ENCODE peak calls at places on chromosome 20, in seven cellular contexts. I is small intestine; U is esophagus muscularis mucosa; B is tibial artery; E is right atrium auricular region; Q is CD8-positive, alpha-beta T cell; X is hepatocyte. S is an unnamed sample.

GRCh38 chr20:40643891-40644290 is 45.1 kb downstream of the MAFB start:
- DNase-seq in I (no peak), U (no peak), B (no peak), E (no peak), Q (no peak), X (no peak), S (no peak)

GRCh38 chr20:53660947-53661381 is 67.3 kb upstream of the ZNF217 start:
- DNase-seq in I (no peak), U (no peak), B (no peak), E (no peak), Q (no peak), X (no peak), S (no peak)

GRCh38 chr20:6583134-6583738 is 184.2 kb upstream of the BMP2 start:
- DNase-seq in I (peak; percentile 74), U (no peak), B (no peak), E (no peak), Q (no peak), X (peak; percentile 76), S (peak; percentile 47)

GRCh38 chr20:57600324-57601210 is 19.7 kb downstream of the ZBP1 start:
- DNase-seq in I (no peak), U (no peak), B (no peak), E (no peak), Q (no peak), X (no peak), S (peak; percentile 3)

GRCh38 chr20:42588847-42589246 is 600.9 kb downstream of the PTPRT start:
- DNase-seq in I (no peak), U (no peak), B (no peak), E (no peak), Q (no peak), X (no peak), S (no peak)

GRCh38 chr20:59736366-59736765 is 132.0 kb downstream of the PHACTR3 start:
- DNase-seq in I (no peak), U (no peak), B (peak; percentile 38), E (no peak), Q (no peak), X (no peak), S (no peak)

GRCh38 chr20:7029005-7029404 is 261.5 kb downstream of the BMP2 start:
- DNase-seq in I (no peak), U (no peak), B (no peak), E (no peak), Q (no peak), X (no peak), S (no peak)

GRCh38 chr20:11716945-11717248 is 200.8 kb upstream of the BTBD3 start:
- DNase-seq in I (no peak), U (no peak), B (no peak), E (no peak), Q (no peak), X (no peak), S (no peak)

GRCh38 chr20:25160457-25160856 is 35.1 kb upstream of the ENTPD6 start:
- DNase-seq in I (no peak), U (no peak), B (no peak), E (no peak), Q (no peak), X (no peak), S (no peak)

GRCh38 chr20:25160897-25161296 is 34.6 kb upstream of the ENTPD6 start:
- DNase-seq in I (no peak), U (no peak), B (no peak), E (no peak), Q (no peak), X (no peak), S (no peak)

DNA sequence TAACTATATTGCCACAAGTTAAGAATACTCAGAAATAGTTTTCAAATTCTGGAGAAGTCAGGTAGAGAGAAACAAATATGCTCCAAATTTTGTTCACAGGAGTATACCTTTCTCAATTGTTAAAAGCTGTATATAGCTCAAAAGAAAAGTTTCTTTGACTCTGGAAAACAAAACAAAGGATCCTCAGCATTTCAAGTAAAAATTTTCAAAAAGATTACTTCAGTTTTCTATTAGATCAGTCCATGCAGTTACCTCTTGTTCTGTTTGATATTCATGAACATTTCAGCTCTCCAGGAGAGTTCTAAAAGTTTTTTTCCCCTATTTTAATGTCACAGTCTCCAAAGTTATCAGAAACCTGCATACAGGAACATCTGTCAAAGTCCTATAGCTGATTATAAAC is 30.4 kb upstream of the ENTPD6 start:
- DNase-seq in I (no peak), U (no peak), B (no peak), E (no peak), Q (no peak), X (no peak), S (no peak)
- H3K9me3 ChIP-seq in I (no peaks in the 10 kb centered on the region), U (no peaks in the 10 kb centered on the region), B (no peaks in the 10 kb centered on the region), E (no peaks in the 10 kb centered on the region), Q (no peaks in the 10 kb centered on the region), X (no peaks in the 10 kb centered on the region), S (no peaks in the 10 kb centered on the region)

DNA sequence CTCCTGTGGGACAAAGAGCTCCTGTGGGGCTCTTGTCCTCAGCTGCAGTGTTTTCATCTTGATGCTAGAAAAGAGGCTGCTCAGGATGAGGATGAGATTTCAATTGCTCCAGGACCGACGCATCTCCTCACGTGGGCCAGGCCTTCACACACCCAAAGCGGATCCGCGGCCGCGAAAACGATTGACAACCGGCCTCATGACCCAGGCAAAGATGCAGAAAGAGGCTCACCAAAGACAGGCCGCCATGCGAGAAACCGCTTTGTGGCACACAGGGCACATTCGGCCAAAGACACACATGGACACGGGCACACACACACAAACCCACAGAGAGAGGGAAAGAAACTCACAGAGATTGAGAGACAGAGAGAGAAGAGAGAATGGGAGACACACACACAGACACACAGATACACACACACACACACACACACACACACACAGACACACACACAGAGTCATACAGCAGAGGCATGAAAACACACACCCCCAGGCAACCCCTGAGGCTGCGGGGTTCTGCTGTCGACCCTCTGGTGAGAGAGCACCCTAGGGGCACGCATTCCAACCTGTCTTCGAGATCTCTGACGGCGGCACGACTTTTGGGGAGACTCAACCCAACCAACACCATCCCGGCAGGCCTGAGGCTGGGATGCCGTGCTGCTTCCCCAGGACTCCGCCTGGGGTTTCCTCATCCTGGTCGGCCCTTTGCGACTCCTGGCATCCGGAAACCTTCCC is 168.5 kb upstream of the ZNF337 start:
- DNase-seq in I (no peak), U (no peak), B (no peak), E (peak; percentile 50), Q (no peak), X (no peak), S (no peak)
- H3K4me3 ChIP-seq in I (no peak overlapping the region), U (peak overlapping the region; percentile 63), B (peak overlapping the region; percentile 34), E (peak overlapping the region; percentile 23), Q (no peak overlapping the region), X (no peak overlapping the region), S (peak overlapping the region; percentile 34)

DNA sequence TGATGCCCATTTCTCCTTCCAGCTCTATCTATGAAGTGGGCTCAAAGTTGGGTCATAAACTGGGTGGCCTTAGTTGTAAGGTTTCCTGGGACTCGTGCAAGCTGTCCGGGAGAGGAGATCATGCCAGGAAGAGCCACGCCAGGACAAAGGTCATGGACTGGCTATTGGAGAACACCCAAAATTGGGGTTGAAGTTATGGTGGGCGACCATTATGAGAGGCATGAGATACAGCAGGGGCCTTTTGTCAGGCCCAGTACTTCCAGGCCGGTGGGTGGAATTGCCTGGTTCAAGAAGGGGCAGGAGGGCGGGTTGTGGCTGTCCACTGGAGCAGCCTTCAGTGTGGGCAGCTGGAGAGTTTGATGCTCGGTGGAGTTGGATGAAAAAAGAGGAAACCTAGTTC is 225.1 kb upstream of the SSTR4 start:
- DNase-seq in I (no peak), U (no peak), B (no peak), E (peak; percentile 52), Q (no peak), X (no peak), S (no peak)
- H3K9me3 ChIP-seq in I (no peaks in the 10 kb centered on the region), U (no peaks in the 10 kb centered on the region), B (no peaks in the 10 kb centered on the region), E (no peaks in the 10 kb centered on the region), Q (no peaks in the 10 kb centered on the region), X (no peaks in the 10 kb centered on the region), S (no peaks in the 10 kb centered on the region)

GRCh38 chr20:50138120-50138478 is 15.4 kb downstream of the PEDS1 start:
- DNase-seq in I (no peak), U (no peak), B (no peak), E (no peak), Q (no peak), X (no peak), S (no peak)
- H3K4me3 ChIP-seq in I (no peak overlapping the region), U (no peak overlapping the region), B (no peak overlapping the region), E (no peak overlapping the region), Q (no peak overlapping the region), X (no peak overlapping the region), S (no peak overlapping the region)

GRCh38 chr20:3423126-3423525 is 15.7 kb upstream of the DNAAF9 start:
- DNase-seq in I (no peak), U (no peak), B (no peak), E (no peak), Q (no peak), X (no peak), S (no peak)
- H3K9me3 ChIP-seq in I (no peaks in the 10 kb centered on the region), U (no peaks in the 10 kb centered on the region), B (no peaks in the 10 kb centered on the region), E (no peaks in the 10 kb centered on the region), Q (no peaks in the 10 kb centered on the region), X (no peaks in the 10 kb centered on the region), S (no peaks in the 10 kb centered on the region)

DNA sequence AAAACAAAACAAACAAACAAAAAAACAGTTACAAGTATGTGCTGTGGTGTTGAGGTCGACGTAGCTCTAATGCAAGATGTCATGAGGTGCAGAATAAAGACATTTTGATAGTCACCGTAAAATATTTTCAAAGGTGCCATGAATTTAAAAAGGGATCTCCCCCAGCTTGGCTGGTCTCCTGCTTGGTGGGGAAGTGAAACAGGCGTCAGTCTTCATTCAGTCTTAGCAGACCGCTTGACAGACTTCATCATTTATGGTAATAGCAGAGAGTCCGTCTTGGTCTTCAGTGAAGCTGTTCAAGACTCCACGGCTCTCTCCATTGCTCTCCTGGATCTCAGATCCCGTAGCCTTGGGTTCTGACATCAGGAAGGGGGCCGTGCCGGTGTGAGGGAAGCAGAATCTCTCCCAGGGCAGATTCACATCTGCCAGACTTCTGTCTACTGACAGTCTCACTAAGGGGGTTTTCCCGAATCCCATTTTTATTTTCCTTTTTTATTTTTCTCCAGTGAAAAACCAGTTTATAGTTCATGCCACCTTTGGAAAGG is 1.6 kb downstream of the SLC24A3 start:
- DNase-seq in I (no peak), U (no peak), B (no peak), E (no peak), Q (no peak), X (no peak), S (no peak)
- H3K4me3 ChIP-seq in I (no peak overlapping the region), U (peak overlapping the region; percentile 76), B (peak overlapping the region; percentile 80), E (no peak overlapping the region), Q (no peak overlapping the region), X (no peak overlapping the region), S (no peak overlapping the region)

GRCh38 chr20:44961868-44962267 is 1.7 kb upstream of the TOMM34 start:
- DNase-seq in I (no peak), U (no peak), B (no peak), E (no peak), Q (no peak), X (no peak), S (no peak)
- H3K9me3 ChIP-seq in I (no peaks in the 10 kb centered on the region), U (no peaks in the 10 kb centered on the region), B (no peaks in the 10 kb centered on the region), E (no peaks in the 10 kb centered on the region), Q (no peaks in the 10 kb centered on the region), X (no peaks in the 10 kb centered on the region), S (no peaks in the 10 kb centered on the region)

GRCh38 chr20:63176035-63176434 is 39.9 kb downstream of the YTHDF1 start:
- DNase-seq in I (no peak), U (no peak), B (no peak), E (no peak), Q (no peak), X (peak; percentile 44), S (no peak)
- H3K4me3 ChIP-seq in I (no peak overlapping the region), U (no peak overlapping the region), B (no peak overlapping the region), E (no peak overlapping the region), Q (no peak overlapping the region), X (no peak overlapping the region), S (no peak overlapping the region)

S was measured in heart right ventricle.